ENCODE peak calls at places on chromosomes 11 and 22, in seven cellular contexts. One of them, this sample, is unnamed.

GRCh38 chr22:30266445-30267381 is at the start of gene OSM:
- DNase-seq in hepatocyte: no peak
- DNase-seq in GM23248: no peak
- DNase-seq in neural progenitor cell: no peak
- DNase-seq in fibroblast of lung: no peak
- DNase-seq in keratinocyte: no peak
- DNase-seq in endothelial cell of umbilical vein: no peak
- DNase-seq in this sample: no peak

GRCh38 chr11:121755191-121755590 is 302.4 kb upstream of the SORL1-AS1 start:
- DNase-seq in hepatocyte: no peak
- DNase-seq in GM23248: no peak
- DNase-seq in neural progenitor cell: peak
- DNase-seq in fibroblast of lung: no peak
- DNase-seq in keratinocyte: no peak
- DNase-seq in endothelial cell of umbilical vein: no peak
- DNase-seq in this sample: no peak

GRCh38 chr11:86120807-86121206 is 51.9 kb upstream of the PICALM start:
- DNase-seq in hepatocyte: no peak
- DNase-seq in GM23248: no peak
- DNase-seq in neural progenitor cell: no peak
- DNase-seq in fibroblast of lung: no peak
- DNase-seq in keratinocyte: no peak
- DNase-seq in endothelial cell of umbilical vein: no peak
- DNase-seq in this sample: no peak

GRCh38 chr11:111329306-111330204 is 31.2 kb downstream of the POU2AF3 start:
- DNase-seq in hepatocyte: no peak
- DNase-seq in GM23248: no peak
- DNase-seq in neural progenitor cell: no peak
- DNase-seq in fibroblast of lung: no peak
- DNase-seq in keratinocyte: no peak
- DNase-seq in endothelial cell of umbilical vein: no peak
- DNase-seq in this sample: no peak

GRCh38 chr22:38353142-38353629 is 36.0 kb upstream of the CSNK1E start:
- DNase-seq in hepatocyte: peak
- DNase-seq in GM23248: peak
- DNase-seq in neural progenitor cell: peak
- DNase-seq in fibroblast of lung: peak
- DNase-seq in keratinocyte: no peak
- DNase-seq in endothelial cell of umbilical vein: peak
- DNase-seq in this sample: peak

GRCh38 chr11:20060647-20061205 is 99.5 kb downstream of the DBX1 start:
- DNase-seq in hepatocyte: no peak
- DNase-seq in GM23248: no peak
- DNase-seq in neural progenitor cell: no peak
- DNase-seq in fibroblast of lung: no peak
- DNase-seq in keratinocyte: no peak
- DNase-seq in endothelial cell of umbilical vein: no peak
- DNase-seq in this sample: no peak

GRCh38 chr22:48578138-48579034 is 1249.3 kb downstream of the BRD1 start:
- DNase-seq in hepatocyte: no peak
- DNase-seq in GM23248: no peak
- DNase-seq in neural progenitor cell: no peak
- DNase-seq in fibroblast of lung: no peak
- DNase-seq in keratinocyte: no peak
- DNase-seq in endothelial cell of umbilical vein: no peak
- DNase-seq in this sample: no peak

GRCh38 chr11:20248345-20248744 is 88.1 kb upstream of the DBX1 start:
- DNase-seq in hepatocyte: no peak
- DNase-seq in GM23248: no peak
- DNase-seq in neural progenitor cell: no peak
- DNase-seq in fibroblast of lung: no peak
- DNase-seq in keratinocyte: no peak
- DNase-seq in endothelial cell of umbilical vein: no peak
- DNase-seq in this sample: no peak

GRCh38 chr11:21567628-21568290 is 625.1 kb upstream of the ANO5 start:
- DNase-seq in hepatocyte: peak
- DNase-seq in GM23248: no peak
- DNase-seq in neural progenitor cell: no peak
- DNase-seq in fibroblast of lung: no peak
- DNase-seq in keratinocyte: no peak
- DNase-seq in endothelial cell of umbilical vein: no peak
- DNase-seq in this sample: peak

GRCh38 chr11:11978792-11979486 is 29.5 kb downstream of the DKK3 start:
- DNase-seq in hepatocyte: no peak
- DNase-seq in GM23248: peak
- DNase-seq in neural progenitor cell: no peak
- DNase-seq in fibroblast of lung: peak
- DNase-seq in keratinocyte: no peak
- DNase-seq in endothelial cell of umbilical vein: peak
- DNase-seq in this sample: no peak

DNA sequence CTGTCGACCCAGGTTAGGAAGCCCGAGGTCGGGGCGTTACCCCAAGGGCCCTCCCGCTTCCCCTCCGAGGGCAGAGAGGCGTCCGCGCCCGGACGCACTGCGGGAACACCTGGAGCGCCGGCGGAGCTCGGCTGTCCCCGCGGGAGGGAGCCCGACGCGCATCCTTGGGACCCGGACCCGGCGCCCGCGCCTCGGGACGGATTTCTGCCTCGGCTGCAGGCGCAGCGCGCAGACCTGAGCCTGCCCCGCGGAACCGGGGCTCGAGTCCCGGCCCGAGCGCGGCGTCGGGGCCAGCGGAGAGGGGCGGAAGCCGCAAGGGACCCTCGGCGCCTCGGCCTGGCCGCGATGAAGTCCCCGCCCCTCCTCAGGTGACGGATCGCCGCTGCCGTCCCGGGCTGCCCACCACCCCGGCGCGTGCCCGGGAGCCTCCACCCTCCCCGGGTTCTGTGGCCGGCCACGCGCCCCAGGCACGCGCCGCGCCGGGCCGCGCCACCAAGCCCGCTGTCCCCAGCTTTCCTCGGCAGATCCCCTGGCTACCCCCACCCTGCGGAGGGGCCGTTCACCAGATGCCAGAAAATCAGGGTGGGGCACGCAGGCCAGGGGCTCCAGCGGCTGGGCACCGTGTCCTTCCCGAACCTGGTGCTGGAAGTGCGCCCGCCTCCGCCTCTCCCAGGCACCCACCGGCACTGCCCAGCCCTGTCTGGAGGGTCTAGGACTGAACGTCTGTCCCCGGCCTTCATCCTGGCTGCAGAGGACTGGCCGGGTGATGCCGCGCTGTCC is 407 bp downstream of the GLB1L3 start:
- DNase-seq in hepatocyte: no peak
- DNase-seq in GM23248: peak
- DNase-seq in neural progenitor cell: peak
- DNase-seq in fibroblast of lung: no peak
- DNase-seq in keratinocyte: no peak
- DNase-seq in endothelial cell of umbilical vein: no peak
- DNase-seq in this sample: no peak
- TF ChIP-seq EZH2 in hepatocyte: no peak
- TF ChIP-seq EZH2 in GM23248: no peak
- TF ChIP-seq EZH2 in neural progenitor cell: peak
- TF ChIP-seq EZH2 in fibroblast of lung: peak
- TF ChIP-seq EZH2 in keratinocyte: no peak
- TF ChIP-seq EZH2 in endothelial cell of umbilical vein: peak
- TF ChIP-seq EZH2 in this sample: no peak

GRCh38 chr22:42433754-42434153 is 1.6 kb upstream of the NFAM1 start:
- DNase-seq in hepatocyte: no peak
- DNase-seq in GM23248: no peak
- DNase-seq in neural progenitor cell: no peak
- DNase-seq in fibroblast of lung: no peak
- DNase-seq in keratinocyte: no peak
- DNase-seq in endothelial cell of umbilical vein: no peak
- DNase-seq in this sample: peak

GRCh38 chr22:42431401-42432019 is 693 bp downstream of the NFAM1 start:
- DNase-seq in hepatocyte: no peak
- DNase-seq in GM23248: no peak
- DNase-seq in neural progenitor cell: no peak
- DNase-seq in fibroblast of lung: no peak
- DNase-seq in keratinocyte: no peak
- DNase-seq in endothelial cell of umbilical vein: no peak
- DNase-seq in this sample: no peak

GRCh38 chr22:42430486-42431125 is 1.6 kb downstream of the NFAM1 start:
- DNase-seq in hepatocyte: no peak
- DNase-seq in GM23248: no peak
- DNase-seq in neural progenitor cell: no peak
- DNase-seq in fibroblast of lung: no peak
- DNase-seq in keratinocyte: no peak
- DNase-seq in endothelial cell of umbilical vein: no peak
- DNase-seq in this sample: no peak

GRCh38 chr22:42432818-42433217 is 615 bp upstream of the NFAM1 start:
- DNase-seq in hepatocyte: no peak
- DNase-seq in GM23248: no peak
- DNase-seq in neural progenitor cell: peak
- DNase-seq in fibroblast of lung: no peak
- DNase-seq in keratinocyte: no peak
- DNase-seq in endothelial cell of umbilical vein: no peak
- DNase-seq in this sample: no peak

GRCh38 chr22:42432020-42432596 is at the start of gene NFAM1:
- DNase-seq in hepatocyte: no peak
- DNase-seq in GM23248: no peak
- DNase-seq in neural progenitor cell: peak
- DNase-seq in fibroblast of lung: no peak
- DNase-seq in keratinocyte: no peak
- DNase-seq in endothelial cell of umbilical vein: no peak
- DNase-seq in this sample: no peak
- TF ChIP-seq EZH2 in hepatocyte: no peak
- TF ChIP-seq EZH2 in GM23248: no peak
- TF ChIP-seq EZH2 in neural progenitor cell: no peak
- TF ChIP-seq EZH2 in fibroblast of lung: peak
- TF ChIP-seq EZH2 in keratinocyte: no peak
- TF ChIP-seq EZH2 in endothelial cell of umbilical vein: peak
- TF ChIP-seq EZH2 in this sample: no peak

GRCh38 chr11:84136926-84137325 is 850.8 kb upstream of the CCDC90B start:
- DNase-seq in hepatocyte: no peak
- DNase-seq in GM23248: no peak
- DNase-seq in neural progenitor cell: no peak
- DNase-seq in fibroblast of lung: no peak
- DNase-seq in keratinocyte: no peak
- DNase-seq in endothelial cell of umbilical vein: no peak
- DNase-seq in this sample: no peak
- TF ChIP-seq EZH2 in hepatocyte: no peak
- TF ChIP-seq EZH2 in GM23248: no peak
- TF ChIP-seq EZH2 in neural progenitor cell: no peak
- TF ChIP-seq EZH2 in fibroblast of lung: no peak
- TF ChIP-seq EZH2 in keratinocyte: no peak
- TF ChIP-seq EZH2 in endothelial cell of umbilical vein: no peak
- TF ChIP-seq EZH2 in this sample: no peak

GRCh38 chr11:128686045-128686741 is 7.7 kb upstream of the FLI1 start:
- DNase-seq in hepatocyte: no peak
- DNase-seq in GM23248: no peak
- DNase-seq in neural progenitor cell: peak
- DNase-seq in fibroblast of lung: no peak
- DNase-seq in keratinocyte: no peak
- DNase-seq in endothelial cell of umbilical vein: no peak
- DNase-seq in this sample: no peak

GRCh38 chr11:128685383-128686044 is 8.4 kb upstream of the FLI1 start:
- DNase-seq in hepatocyte: no peak
- DNase-seq in GM23248: no peak
- DNase-seq in neural progenitor cell: no peak
- DNase-seq in fibroblast of lung: no peak
- DNase-seq in keratinocyte: no peak
- DNase-seq in endothelial cell of umbilical vein: peak
- DNase-seq in this sample: no peak

GRCh38 chr11:128687321-128687720 is 6.6 kb upstream of the FLI1 start:
- DNase-seq in hepatocyte: no peak
- DNase-seq in GM23248: peak
- DNase-seq in neural progenitor cell: peak
- DNase-seq in fibroblast of lung: no peak
- DNase-seq in keratinocyte: no peak
- DNase-seq in endothelial cell of umbilical vein: peak
- DNase-seq in this sample: no peak

GRCh38 chr11:128686745-128687177 is 7.1 kb upstream of the FLI1 start:
- DNase-seq in hepatocyte: peak
- DNase-seq in GM23248: peak
- DNase-seq in neural progenitor cell: peak
- DNase-seq in fibroblast of lung: peak
- DNase-seq in keratinocyte: peak
- DNase-seq in endothelial cell of umbilical vein: peak
- DNase-seq in this sample: peak

DNA sequence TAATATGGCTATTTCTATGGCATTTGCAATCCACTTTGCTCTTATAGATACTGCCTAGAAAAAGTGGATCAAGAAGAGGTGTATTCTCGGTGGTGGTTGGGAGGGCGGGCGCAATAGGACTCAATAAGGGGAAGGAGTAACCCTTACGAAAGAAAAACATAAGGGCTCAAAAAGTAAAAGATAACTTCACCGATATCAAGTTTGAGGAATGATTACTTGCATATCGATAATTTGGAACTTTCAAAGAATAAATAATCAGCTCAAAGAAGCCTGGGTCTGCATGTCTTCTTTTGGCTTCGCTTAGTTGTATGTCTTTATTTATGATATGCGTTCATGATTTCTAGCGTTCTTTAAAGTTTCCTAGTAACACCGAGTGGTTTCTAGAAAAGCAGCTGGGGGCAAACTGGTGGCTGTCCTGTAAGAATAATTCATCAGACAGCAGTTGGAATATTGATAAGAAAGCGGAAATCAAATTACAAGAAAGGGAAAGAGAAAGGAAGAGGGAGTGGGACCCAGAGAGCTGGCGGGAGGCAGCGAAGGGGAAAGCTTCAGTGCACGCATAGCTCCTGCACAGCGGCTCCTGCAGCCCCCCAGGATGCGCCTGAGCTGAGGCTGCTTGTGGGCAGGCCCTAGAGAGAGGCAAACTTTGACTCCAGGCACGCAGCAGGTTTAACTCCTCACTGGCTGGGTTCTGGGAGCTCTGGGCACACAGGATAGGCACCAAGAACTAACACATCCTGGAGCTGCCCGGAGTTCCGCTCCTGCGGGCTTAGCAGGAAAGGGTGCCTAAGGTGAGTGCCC is 9.1 kb upstream of the FLI1 start:
- DNase-seq in hepatocyte: no peak
- DNase-seq in GM23248: no peak
- DNase-seq in neural progenitor cell: peak
- DNase-seq in fibroblast of lung: no peak
- DNase-seq in keratinocyte: no peak
- DNase-seq in endothelial cell of umbilical vein: peak
- DNase-seq in this sample: no peak
- TF ChIP-seq EZH2 in hepatocyte: peak
- TF ChIP-seq EZH2 in GM23248: no peak
- TF ChIP-seq EZH2 in neural progenitor cell: peak
- TF ChIP-seq EZH2 in fibroblast of lung: peak
- TF ChIP-seq EZH2 in keratinocyte: peak
- TF ChIP-seq EZH2 in endothelial cell of umbilical vein: peak
- TF ChIP-seq EZH2 in this sample: peak

GRCh38 chr11:70077411-70078094 is 564 bp upstream of the ANO1 start:
- DNase-seq in hepatocyte: no peak
- DNase-seq in GM23248: no peak
- DNase-seq in neural progenitor cell: no peak
- DNase-seq in fibroblast of lung: no peak
- DNase-seq in keratinocyte: no peak
- DNase-seq in endothelial cell of umbilical vein: no peak
- DNase-seq in this sample: no peak
- TF ChIP-seq EZH2 in hepatocyte: no peak
- TF ChIP-seq EZH2 in GM23248: peak
- TF ChIP-seq EZH2 in neural progenitor cell: peak
- TF ChIP-seq EZH2 in fibroblast of lung: peak
- TF ChIP-seq EZH2 in keratinocyte: no peak
- TF ChIP-seq EZH2 in endothelial cell of umbilical vein: no peak
- TF ChIP-seq EZH2 in this sample: no peak

This sample was measured in mammary epithelial cell.